ENCODE peak calls at places on chromosomes 5 and 9, in six cellular contexts. One of them, this sample, is unnamed.

GRCh38 chr9:127853312-127854168 is 918 bp downstream of the ENG start:
- DNase-seq in OCI-LY7: no peak
- DNase-seq in mesendoderm: peak
- DNase-seq in body of pancreas: no peak
- DNase-seq in Peyer's patch: no peak
- DNase-seq in brain microvascular endothelial cell: no peak
- DNase-seq in this sample: no peak

GRCh38 chr5:150208187-150209015 is 18.5 kb downstream of the SLC6A7 start:
- DNase-seq in OCI-LY7: no peak
- DNase-seq in mesendoderm: peak
- DNase-seq in body of pancreas: no peak
- DNase-seq in Peyer's patch: no peak
- DNase-seq in brain microvascular endothelial cell: peak
- DNase-seq in this sample: no peak

GRCh38 chr9:85178486-85178885 is 509.0 kb downstream of the NTRK2 start:
- DNase-seq in OCI-LY7: no peak
- DNase-seq in mesendoderm: peak
- DNase-seq in body of pancreas: no peak
- DNase-seq in Peyer's patch: no peak
- DNase-seq in brain microvascular endothelial cell: no peak
- DNase-seq in this sample: no peak

GRCh38 chr5:148205044-148205813 is 2.4 kb downstream of the SPINK6 start:
- DNase-seq in OCI-LY7: no peak
- DNase-seq in mesendoderm: no peak
- DNase-seq in body of pancreas: peak
- DNase-seq in Peyer's patch: no peak
- DNase-seq in brain microvascular endothelial cell: no peak
- DNase-seq in this sample: no peak

GRCh38 chr5:176886336-176887251 is 12.6 kb downstream of the HK3 start:
- DNase-seq in OCI-LY7: no peak
- DNase-seq in mesendoderm: no peak
- DNase-seq in body of pancreas: no peak
- DNase-seq in Peyer's patch: peak
- DNase-seq in brain microvascular endothelial cell: no peak
- DNase-seq in this sample: no peak

GRCh38 chr5:9245071-9245470 is 300.8 kb downstream of the SEMA5A start:
- DNase-seq in OCI-LY7: no peak
- DNase-seq in mesendoderm: no peak
- DNase-seq in body of pancreas: no peak
- DNase-seq in Peyer's patch: no peak
- DNase-seq in brain microvascular endothelial cell: peak
- DNase-seq in this sample: no peak

GRCh38 chr9:90607701-90608122 is 34.9 kb downstream of the DIRAS2 start:
- DNase-seq in OCI-LY7: no peak
- DNase-seq in mesendoderm: peak
- DNase-seq in body of pancreas: no peak
- DNase-seq in Peyer's patch: peak
- DNase-seq in brain microvascular endothelial cell: no peak
- DNase-seq in this sample: no peak

GRCh38 chr9:4559238-4560182 is 69.2 kb downstream of the SLC1A1 start:
- DNase-seq in OCI-LY7: no peak
- DNase-seq in mesendoderm: no peak
- DNase-seq in body of pancreas: no peak
- DNase-seq in Peyer's patch: no peak
- DNase-seq in brain microvascular endothelial cell: no peak
- DNase-seq in this sample: no peak

GRCh38 chr5:143680672-143681259 is 131.2 kb upstream of the HMHB1 start:
- DNase-seq in OCI-LY7: no peak
- DNase-seq in mesendoderm: no peak
- DNase-seq in body of pancreas: no peak
- DNase-seq in Peyer's patch: no peak
- DNase-seq in brain microvascular endothelial cell: no peak
- DNase-seq in this sample: no peak

GRCh38 chr9:100601216-100601615 is 23.3 kb downstream of the CAVIN4 start:
- DNase-seq in OCI-LY7: peak
- DNase-seq in mesendoderm: peak
- DNase-seq in body of pancreas: peak
- DNase-seq in Peyer's patch: no peak
- DNase-seq in brain microvascular endothelial cell: peak
- DNase-seq in this sample: no peak

GRCh38 chr5:172952034-172952511 is 7.2 kb upstream of the RPL26L1 start:
- DNase-seq in OCI-LY7: no peak
- DNase-seq in mesendoderm: peak
- DNase-seq in body of pancreas: no peak
- DNase-seq in Peyer's patch: no peak
- DNase-seq in brain microvascular endothelial cell: no peak
- DNase-seq in this sample: no peak

GRCh38 chr5:14348142-14348541 is 205.0 kb downstream of the TRIO start:
- DNase-seq in OCI-LY7: no peak
- DNase-seq in mesendoderm: no peak
- DNase-seq in body of pancreas: no peak
- DNase-seq in Peyer's patch: no peak
- DNase-seq in brain microvascular endothelial cell: no peak
- DNase-seq in this sample: no peak

GRCh38 chr5:107340631-107341030 is 330.1 kb downstream of the EFNA5 start:
- DNase-seq in OCI-LY7: no peak
- DNase-seq in mesendoderm: no peak
- DNase-seq in body of pancreas: no peak
- DNase-seq in Peyer's patch: no peak
- DNase-seq in brain microvascular endothelial cell: no peak
- DNase-seq in this sample: no peak

GRCh38 chr5:107337281-107337680 is 333.5 kb downstream of the EFNA5 start:
- DNase-seq in OCI-LY7: no peak
- DNase-seq in mesendoderm: no peak
- DNase-seq in body of pancreas: no peak
- DNase-seq in Peyer's patch: no peak
- DNase-seq in brain microvascular endothelial cell: no peak
- DNase-seq in this sample: no peak

GRCh38 chr5:107338341-107338740 is 332.4 kb downstream of the EFNA5 start:
- DNase-seq in OCI-LY7: no peak
- DNase-seq in mesendoderm: no peak
- DNase-seq in body of pancreas: no peak
- DNase-seq in Peyer's patch: no peak
- DNase-seq in brain microvascular endothelial cell: no peak
- DNase-seq in this sample: no peak
- H3K27ac ChIP-seq in OCI-LY7: no peak
- H3K27ac ChIP-seq in mesendoderm: no peak
- H3K27ac ChIP-seq in body of pancreas: no peak
- H3K27ac ChIP-seq in Peyer's patch: no peak
- H3K27ac ChIP-seq in brain microvascular endothelial cell: no peak
- H3K27ac ChIP-seq in this sample: no peak

DNA sequence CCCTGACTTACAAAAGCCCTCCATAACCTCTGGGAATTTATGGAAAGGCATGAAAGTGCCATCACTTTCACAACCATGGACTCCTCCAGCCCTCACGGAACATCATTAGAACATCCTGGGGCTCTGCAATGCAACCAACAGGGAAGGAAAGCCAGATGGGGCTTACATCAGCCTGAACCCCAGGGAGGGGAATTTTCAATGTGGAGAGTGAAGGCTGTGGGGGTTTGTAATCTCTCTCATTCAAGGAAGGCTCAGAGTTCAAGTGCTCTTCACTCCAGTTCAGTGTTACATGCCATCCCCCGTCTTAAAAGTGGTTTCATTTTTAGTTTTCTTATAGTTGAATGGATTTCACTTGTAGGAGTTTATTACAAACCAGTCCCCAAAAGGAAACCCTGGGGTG is 5.7 kb downstream of the SPRY4 start:
- DNase-seq in OCI-LY7: no peak
- DNase-seq in mesendoderm: no peak
- DNase-seq in body of pancreas: no peak
- DNase-seq in Peyer's patch: no peak
- DNase-seq in brain microvascular endothelial cell: no peak
- DNase-seq in this sample: no peak
- H3K4me3 ChIP-seq in OCI-LY7: no peak
- H3K4me3 ChIP-seq in mesendoderm: peak
- H3K4me3 ChIP-seq in body of pancreas: no peak
- H3K4me3 ChIP-seq in Peyer's patch: no peak
- H3K4me3 ChIP-seq in brain microvascular endothelial cell: peak
- H3K4me3 ChIP-seq in this sample: peak

GRCh38 chr9:121369595-121370265 is at the start of gene STOM:
- DNase-seq in OCI-LY7: no peak
- DNase-seq in mesendoderm: no peak
- DNase-seq in body of pancreas: peak
- DNase-seq in Peyer's patch: peak
- DNase-seq in brain microvascular endothelial cell: peak
- DNase-seq in this sample: peak
- H3K27ac ChIP-seq in OCI-LY7: no peak
- H3K27ac ChIP-seq in mesendoderm: no peak
- H3K27ac ChIP-seq in body of pancreas: peak
- H3K27ac ChIP-seq in Peyer's patch: peak
- H3K27ac ChIP-seq in brain microvascular endothelial cell: peak
- H3K27ac ChIP-seq in this sample: peak

DNA sequence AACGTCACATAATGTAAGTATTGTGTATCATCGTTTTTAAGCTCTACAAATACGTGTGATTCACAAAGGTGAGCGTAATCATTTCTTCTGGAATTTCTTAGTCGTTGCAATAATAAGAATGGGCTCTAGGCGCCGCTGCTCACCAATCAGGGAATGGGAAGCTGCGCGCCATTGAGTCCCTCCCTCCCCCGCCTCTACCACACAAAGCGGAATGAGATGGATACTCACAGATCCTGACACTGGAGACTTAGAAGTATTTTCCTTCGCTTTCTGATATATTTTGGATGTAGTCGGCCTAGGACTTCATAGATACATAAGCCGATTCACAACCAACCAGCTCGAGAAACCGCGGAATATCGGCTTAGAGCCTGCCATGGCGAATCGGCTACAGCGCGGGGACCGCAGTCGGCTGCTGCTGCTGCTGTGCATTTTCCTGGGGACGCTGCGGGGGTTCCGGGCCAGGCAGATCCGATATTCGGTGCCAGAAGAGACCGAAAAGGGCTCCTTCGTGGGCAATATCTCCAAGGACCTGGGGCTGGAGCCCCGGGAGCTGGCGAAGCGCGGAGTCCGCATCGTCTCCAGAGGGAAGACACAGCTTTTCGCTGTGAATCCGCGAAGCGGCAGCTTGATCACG is at the start of gene PCDHGA11:
- DNase-seq in OCI-LY7: peak
- DNase-seq in mesendoderm: peak
- DNase-seq in body of pancreas: no peak
- DNase-seq in Peyer's patch: no peak
- DNase-seq in brain microvascular endothelial cell: peak
- DNase-seq in this sample: no peak
- H3K4me3 ChIP-seq in OCI-LY7: peak
- H3K4me3 ChIP-seq in mesendoderm: no peak
- H3K4me3 ChIP-seq in body of pancreas: no peak
- H3K4me3 ChIP-seq in Peyer's patch: peak
- H3K4me3 ChIP-seq in brain microvascular endothelial cell: peak
- H3K4me3 ChIP-seq in this sample: peak

DNA sequence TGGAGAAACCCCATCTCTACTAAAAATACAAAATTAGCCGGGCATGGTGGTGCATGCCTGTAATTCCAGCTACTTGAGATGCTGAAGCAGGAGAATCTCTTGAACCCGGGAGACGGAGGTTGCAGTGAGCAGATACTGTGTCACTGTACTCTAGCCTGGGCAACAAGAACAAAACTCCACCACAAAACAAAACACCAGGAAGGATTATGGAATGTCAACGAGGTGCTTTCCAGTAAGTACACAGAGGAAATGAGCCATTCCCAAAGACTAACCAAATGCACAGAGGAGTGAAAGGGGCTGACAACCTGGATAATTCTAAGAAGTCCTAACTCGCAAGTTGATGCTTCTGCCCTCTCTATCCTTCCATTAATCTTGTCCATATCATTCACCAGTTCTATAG is 126.1 kb upstream of the RETREG1 start:
- DNase-seq in OCI-LY7: no peak
- DNase-seq in mesendoderm: no peak
- DNase-seq in body of pancreas: no peak
- DNase-seq in Peyer's patch: no peak
- DNase-seq in brain microvascular endothelial cell: peak
- DNase-seq in this sample: no peak
- H3K27ac ChIP-seq in OCI-LY7: no peak
- H3K27ac ChIP-seq in mesendoderm: no peak
- H3K27ac ChIP-seq in body of pancreas: no peak
- H3K27ac ChIP-seq in Peyer's patch: no peak
- H3K27ac ChIP-seq in brain microvascular endothelial cell: peak
- H3K27ac ChIP-seq in this sample: no peak

DNA sequence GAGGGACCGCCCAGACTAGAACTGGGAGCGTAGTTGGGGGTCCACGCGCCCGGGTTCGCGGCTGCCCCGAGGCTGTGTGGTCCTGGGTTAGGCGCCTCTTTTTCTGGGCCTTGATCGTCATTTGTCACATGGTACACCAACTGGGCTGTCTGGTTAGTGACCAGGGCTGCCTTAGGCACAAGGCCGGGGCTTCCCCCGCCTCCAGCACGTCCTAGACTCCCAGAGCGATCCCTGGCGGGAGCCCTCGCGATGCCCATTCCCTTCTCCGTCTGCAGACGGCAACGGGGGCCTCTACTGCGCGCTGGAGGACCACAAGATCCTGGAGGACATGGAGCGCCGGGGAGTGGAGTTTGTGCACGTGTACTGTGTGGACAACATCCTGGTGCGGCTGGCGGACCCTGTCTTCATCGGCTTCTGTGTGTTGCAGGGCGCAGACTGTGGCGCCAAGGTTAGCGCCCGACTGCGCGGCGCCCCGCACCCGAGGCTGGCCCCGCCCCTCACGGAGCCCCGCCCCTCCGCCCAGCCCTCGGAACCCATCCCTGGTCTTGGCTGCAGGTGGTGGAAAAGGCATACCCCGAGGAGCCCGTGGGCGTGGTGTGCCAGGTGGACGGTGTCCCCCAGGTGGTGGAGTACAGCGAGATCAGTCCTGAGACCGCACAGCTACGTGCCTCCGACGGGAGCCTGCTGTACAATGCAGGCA is 1.5 kb downstream of the UAP1L1 start:
- DNase-seq in OCI-LY7: no peak
- DNase-seq in mesendoderm: peak
- DNase-seq in body of pancreas: no peak
- DNase-seq in Peyer's patch: no peak
- DNase-seq in brain microvascular endothelial cell: no peak
- DNase-seq in this sample: no peak
- H3K4me3 ChIP-seq in OCI-LY7: no peak
- H3K4me3 ChIP-seq in mesendoderm: no peak
- H3K4me3 ChIP-seq in body of pancreas: no peak
- H3K4me3 ChIP-seq in Peyer's patch: no peak
- H3K4me3 ChIP-seq in brain microvascular endothelial cell: peak
- H3K4me3 ChIP-seq in this sample: peak

DNA sequence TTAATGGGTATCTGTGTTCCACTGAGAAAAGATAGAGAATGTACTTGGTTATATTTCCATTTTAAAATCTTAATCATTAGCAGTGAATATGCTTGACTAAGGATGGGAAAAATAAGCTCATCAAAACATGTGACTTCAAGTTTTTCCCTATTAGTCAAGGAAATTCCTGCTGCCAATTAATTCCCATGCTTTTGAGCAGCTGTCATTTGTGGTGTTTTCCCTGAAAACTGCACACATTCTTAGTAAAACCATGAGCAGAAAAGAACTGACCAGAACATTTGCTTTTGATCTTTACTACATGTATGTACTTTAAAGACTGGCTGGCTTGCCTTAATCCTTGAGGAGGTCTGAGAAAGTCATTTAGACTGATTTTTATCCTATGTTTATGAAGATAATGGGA is 75.2 kb downstream of the AOPEP start:
- DNase-seq in OCI-LY7: no peak
- DNase-seq in mesendoderm: no peak
- DNase-seq in body of pancreas: no peak
- DNase-seq in Peyer's patch: no peak
- DNase-seq in brain microvascular endothelial cell: no peak
- DNase-seq in this sample: no peak
- H3K27ac ChIP-seq in OCI-LY7: no peak
- H3K27ac ChIP-seq in mesendoderm: no peak
- H3K27ac ChIP-seq in body of pancreas: no peak
- H3K27ac ChIP-seq in Peyer's patch: no peak
- H3K27ac ChIP-seq in brain microvascular endothelial cell: no peak
- H3K27ac ChIP-seq in this sample: peak

This sample was measured in coronary artery.